ENCODE peak calls at places on chromosomes 11 and 22, in four cellular contexts. Y is neural progenitor cell, C is hepatocyte, U is fibroblast of lung. T is an unnamed sample.
A peak's percentile ranks its signal among the peaks of the same experiment; 100 is the strongest.

GRCh38 chr11:35334385-35335090 is 84.8 kb downstream of the SLC1A2 start:
- DNase-seq in U (no peak), C (peak; percentile 21), Y (no peak), T (peak; percentile 67)

GRCh38 chr11:113877673-113878060 is 2.3 kb upstream of the USP28 start:
- DNase-seq in U (no peak), Y (no peak), C (no peak), T (no peak)

GRCh38 chr11:127866109-127866508 is 721.2 kb downstream of the ETS1 start:
- DNase-seq in U (no peak), Y (no peak), C (no peak), T (peak; percentile 51)

GRCh38 chr11:125514336-125515101 is 18.5 kb upstream of the FEZ1 start:
- DNase-seq in Y (no peak), U (peak; percentile 45), C (peak; percentile 38), T (peak; percentile 36)

GRCh38 chr11:82960000-82960778 is 58.7 kb downstream of the DDIAS start:
- DNase-seq in U (no peak), Y (no peak), C (no peak), T (no peak)

GRCh38 chr11:112616292-112617088 is 344.7 kb upstream of the NCAM1 start:
- DNase-seq in U (no peak), C (no peak), Y (no peak), T (no peak)

GRCh38 chr11:8333431-8334401 is 70.0 kb upstream of the LMO1 start:
- DNase-seq in U (no peak), Y (peak; percentile 83), C (peak; percentile 43), T (peak; percentile 42)

GRCh38 chr11:1642288-1643145 is 12.9 kb downstream of the KRTAP5-5 start:
- DNase-seq in Y (no peak), C (peak; percentile 3), U (no peak), T (no peak)

GRCh38 chr11:117831661-117832415 is 7.3 kb upstream of the FXYD2 start:
- DNase-seq in C (no peak), Y (no peak), U (no peak), T (no peak)

GRCh38 chr22:40922484-40923303 is 28.5 kb upstream of the RBX1 start:
- DNase-seq in Y (peak; percentile 55), C (peak; percentile 71), U (peak; percentile 81), T (peak; percentile 74)

GRCh38 chr11:67368621-67369020 is 4.8 kb downstream of the CLCF1 start:
- DNase-seq in U (no peak), C (no peak), Y (no peak), T (peak; percentile 27)

GRCh38 chr11:65870706-65871681 is 1.6 kb downstream of the EFEMP2 start:
- DNase-seq in U (no peak), Y (no peak), C (no peak), T (no peak)

GRCh38 chr11:71998649-71999310 is at the start of gene IL18BP:
- DNase-seq in C (no peak), U (no peak), Y (no peak), T (no peak)

GRCh38 chr22:40203568-40203967 is 25.8 kb downstream of the TNRC6B start:
- DNase-seq in U (peak; percentile 34), C (no peak), Y (no peak), T (peak; percentile 52)

GRCh38 chr11:115695677-115696451 is 191.6 kb upstream of the CADM1 start:
- DNase-seq in Y (peak; percentile 57), U (no peak), C (no peak), T (no peak)

GRCh38 chr11:134541355-134541754 is 129.3 kb upstream of the B3GAT1 start:
- DNase-seq in C (no peak), Y (no peak), U (no peak), T (no peak)

DNA sequence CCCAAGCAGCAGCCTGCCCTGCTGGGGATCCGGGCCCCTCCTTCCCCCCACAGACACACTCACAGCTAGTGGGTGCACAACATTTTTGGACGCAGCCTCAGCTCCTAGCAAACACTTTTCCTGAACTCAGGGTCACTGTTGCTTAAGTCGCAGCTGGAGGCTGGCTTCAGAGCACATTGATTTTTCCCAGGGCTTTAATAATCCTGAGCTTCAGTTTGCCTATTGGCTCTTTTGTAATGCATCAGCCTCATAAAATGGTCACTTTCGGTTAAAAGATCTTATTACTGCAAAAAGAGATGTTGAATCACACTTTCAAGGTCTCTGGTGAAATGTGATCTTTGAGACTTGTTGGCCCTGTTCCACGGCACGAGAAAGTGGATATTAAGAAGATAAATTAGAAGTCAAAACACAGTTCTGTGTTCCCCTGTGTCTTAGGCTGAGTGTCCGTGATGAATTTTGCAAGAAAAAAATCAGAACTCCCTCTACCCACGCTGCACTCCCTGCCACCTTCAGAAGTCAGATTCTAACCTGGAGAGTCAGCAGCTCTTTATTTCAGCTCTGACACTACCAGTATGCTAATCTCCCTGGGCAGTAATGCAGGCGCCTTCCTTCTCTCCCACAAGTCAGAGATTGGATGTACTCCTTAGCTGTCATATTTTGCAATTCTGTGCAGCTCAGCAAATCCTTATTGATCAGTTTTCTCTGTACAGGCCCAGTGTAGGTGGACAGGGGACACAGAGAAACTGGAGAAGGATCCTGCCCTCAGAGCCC is 158.2 kb upstream of the E2F8 start:
- DNase-seq in U (peak; percentile 98), C (peak; percentile 15), Y (no peak), T (peak; percentile 82)
- H3K4me2 ChIP-seq in U (peak overlapping the region; percentile 70), C (peak overlapping the region; percentile 54), Y (no peak overlapping the region), T (peak overlapping the region; percentile 67)

GRCh38 chr22:43109511-43109910 is 1.0 kb upstream of the BIK start:
- DNase-seq in Y (no peak), U (no peak), C (no peak), T (no peak)

GRCh38 chr22:43110444-43110926 is at the start of gene BIK:
- DNase-seq in C (peak; percentile 68), U (peak; percentile 27), Y (peak; percentile 85), T (peak; percentile 44)

GRCh38 chr22:43109921-43110443 is 568 bp upstream of the BIK start:
- DNase-seq in U (no peak), C (no peak), Y (peak; percentile 64), T (peak; percentile 20)

GRCh38 chr22:43113516-43114251 is 3.1 kb downstream of the BIK start:
- DNase-seq in Y (no peak), U (no peak), C (no peak), T (no peak)

GRCh38 chr22:43110927-43111623 is 525 bp downstream of the BIK start:
- DNase-seq in U (no peak), Y (peak; percentile 58), C (peak; percentile 69), T (peak; percentile 11)
- TF ChIP-seq EZH2 in U (peak; percentile 93), Y (peak; percentile 84), C (peak; percentile 68), T (peak; percentile 15)

GRCh38 chr11:69637956-69638871 is 2.7 kb upstream of the CCND1 start:
- DNase-seq in C (peak; percentile 83), U (peak; percentile 82), Y (peak; percentile 88), T (peak; percentile 87)
- H2AFZ ChIP-seq in C (peak overlapping the region; percentile 44), U (peak overlapping the region; percentile 24), Y (peak overlapping the region; percentile 0), T (peak overlapping the region; percentile 95)

DNA sequence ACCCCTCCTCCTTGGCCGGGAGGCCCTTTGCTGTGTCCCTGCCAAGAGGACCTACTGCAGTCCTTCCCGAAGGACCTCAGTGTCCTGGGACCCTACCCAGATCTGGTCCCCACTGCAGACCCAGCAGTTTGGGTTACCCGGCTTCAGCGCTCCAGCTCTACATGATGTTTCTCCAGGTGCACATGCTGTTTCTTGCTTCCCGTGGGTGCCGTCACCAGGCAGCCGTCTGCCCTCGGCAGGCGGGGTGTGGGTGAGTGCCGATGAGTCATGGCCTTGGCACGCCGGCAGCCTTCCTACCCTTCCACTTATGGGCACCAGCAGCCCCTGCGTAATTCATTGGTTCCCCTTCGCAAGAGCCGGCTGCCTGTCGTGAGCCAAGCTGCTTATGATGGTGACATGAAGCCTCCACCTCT is 101.8 kb downstream of the BCR start:
- DNase-seq in U (peak; percentile 66), C (no peak), Y (no peak), T (peak; percentile 82)
- H3K4me2 ChIP-seq in U (no peak overlapping the region), C (no peak overlapping the region), Y (no peak overlapping the region), T (no peak overlapping the region)

GRCh38 chr11:4187055-4187988 is 92.7 kb downstream of the RRM1 start:
- DNase-seq in Y (peak; percentile 92), U (peak; percentile 90), C (peak; percentile 93), T (peak; percentile 90)
- TF ChIP-seq EZH2 in Y (peak; percentile 32), U (no peak), C (no peak), T (no peak)

DNA sequence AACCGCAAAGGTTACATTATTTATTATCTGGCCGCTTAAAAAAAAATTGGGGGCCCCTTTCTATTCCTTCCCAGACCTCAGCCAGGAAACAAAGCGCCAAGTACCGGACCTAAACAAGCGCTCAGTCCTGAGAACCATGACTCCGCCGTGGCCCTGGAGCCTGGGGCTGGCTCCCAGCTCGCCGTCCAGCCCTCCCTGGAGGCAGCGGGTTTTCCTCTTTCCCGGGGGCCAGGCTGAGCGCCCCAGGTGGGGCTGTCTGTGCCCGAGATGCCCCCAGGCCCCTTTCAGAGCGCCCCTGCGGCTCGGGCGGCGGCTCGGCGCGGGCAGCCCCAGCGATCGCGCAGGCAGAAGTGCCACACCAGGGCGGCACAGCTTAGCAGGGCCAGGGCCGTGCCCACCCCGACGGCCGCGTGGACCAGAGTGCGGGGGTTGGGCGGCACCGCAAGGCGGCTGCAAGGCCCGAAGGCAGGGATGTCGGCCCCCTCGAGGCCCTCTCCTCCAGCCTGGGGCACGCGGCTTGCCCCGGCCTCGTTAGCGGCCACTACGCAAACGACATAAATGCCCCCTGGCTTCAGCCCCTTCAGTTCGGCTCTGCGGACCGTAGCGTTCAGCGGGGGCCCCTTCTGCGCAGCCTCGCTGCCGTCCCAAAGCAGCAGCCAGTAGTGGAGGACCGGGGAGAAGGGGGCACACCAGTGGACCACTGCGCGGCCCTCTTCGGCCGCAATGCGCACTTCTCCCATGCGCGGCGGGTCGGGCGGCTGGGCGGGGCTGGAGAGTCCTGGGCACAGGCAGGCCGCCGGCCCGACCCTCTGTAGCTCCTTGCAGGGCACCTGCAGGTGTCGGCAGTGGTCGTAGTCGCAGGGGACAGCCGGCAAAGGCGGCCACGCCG is 1.6 kb downstream of the LRRN4CL start:
- DNase-seq in U (no peak), Y (no peak), C (no peak), T (no peak)
- H2AFZ ChIP-seq in U (peak overlapping the region; percentile 33), Y (no peak overlapping the region), C (no peak overlapping the region), T (peak overlapping the region; percentile 60)

DNA sequence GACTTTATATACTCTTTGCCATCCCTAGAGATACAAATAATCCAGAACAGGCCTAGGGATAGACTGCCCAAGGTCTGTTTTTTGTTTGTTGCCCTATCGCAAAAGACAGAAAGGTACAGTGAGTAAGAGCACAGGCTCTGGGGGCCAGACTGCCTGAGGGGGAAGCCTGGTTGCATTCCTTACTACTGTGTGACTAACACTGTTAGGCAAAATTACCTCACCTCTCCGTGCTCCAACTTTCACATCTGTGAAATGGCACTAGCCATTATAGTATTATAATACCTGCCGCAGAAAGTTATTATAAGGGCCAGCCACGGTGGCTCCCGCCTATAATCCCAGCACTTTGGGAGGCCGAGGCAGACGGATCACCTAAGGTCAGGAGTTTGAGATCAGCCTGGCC is 14.5 kb downstream of the SLC35F2 start:
- DNase-seq in C (no peak), U (no peak), Y (no peak), T (peak; percentile 82)
- H3K4me2 ChIP-seq in C (no peak overlapping the region), U (no peak overlapping the region), Y (no peak overlapping the region), T (no peak overlapping the region)

DNA sequence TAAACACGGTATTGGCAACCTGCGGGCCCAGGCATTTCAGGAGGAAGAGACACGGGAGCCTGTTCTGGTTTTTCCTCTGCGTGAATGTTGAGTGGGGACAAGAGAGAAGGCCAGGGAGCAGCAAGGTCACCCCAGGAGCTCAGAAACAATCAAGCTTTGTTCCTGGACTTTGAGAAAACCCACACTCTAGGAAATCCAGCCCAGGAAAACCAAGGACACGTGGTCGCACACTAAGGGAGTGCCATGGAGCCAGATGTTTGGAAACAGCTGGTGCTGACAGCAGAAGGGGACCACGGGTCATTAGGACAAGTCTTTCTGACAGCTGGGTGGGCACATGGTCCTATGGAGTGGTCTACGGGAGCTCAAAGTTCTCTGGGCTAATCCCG is 44.1 kb downstream of the MYH9 start:
- DNase-seq in U (no peak), C (no peak), Y (no peak), T (no peak)
- TF ChIP-seq EZH2 in U (no peak), C (no peak), Y (no peak), T (no peak)

GRCh38 chr22:25404556-25404922 is 159.9 kb upstream of the GRK3 start:
- DNase-seq in C (peak; percentile 41), Y (peak; percentile 45), U (no peak), T (peak; percentile 62)
- H2AFZ ChIP-seq in C (peak overlapping the region; percentile 31), Y (peak overlapping the region; percentile 90), U (no peak overlapping the region), T (peak overlapping the region; percentile 69)